ENCODE peak calls at places on chromosomes 11 and 22, in eight cellular contexts. D is AG04450; T is naive thymus-derived CD8-positive, alpha-beta T cell; N is lung; M is epithelial cell of proximal tubule; S is HFF-Myc; O is ELF-1; C is SJSA1. E is an unnamed sample.
A peak's percentile ranks its signal among the peaks of the same experiment; 100 is the strongest.

GRCh38 chr22:24768537-24769374 is 5.8 kb downstream of the PIWIL3 start:
- DNase-seq in S (peak; percentile 26), O (peak; percentile 72), T (peak; percentile 10), D (peak; percentile 32), C (peak; percentile 23), M (peak; percentile 12), N (peak; percentile 60), E (peak; percentile 56)

GRCh38 chr11:117228091-117228490 is 3.8 kb downstream of the PCSK7 start:
- DNase-seq in C (no peak), T (no peak), S (no peak), O (no peak), M (no peak), D (no peak), N (no peak), E (no peak)

GRCh38 chr11:69353696-69354544 is 60.0 kb downstream of the MYEOV start:
- DNase-seq in O (peak; percentile 49), S (no peak), N (peak; percentile 24), M (no peak), T (no peak), C (no peak), D (no peak), E (no peak)

GRCh38 chr22:42303304-42304020 is 33.0 kb upstream of the TCF20 start:
- DNase-seq in T (no peak), N (no peak), M (no peak), C (no peak), S (no peak), D (no peak), O (no peak), E (no peak)

GRCh38 chr11:94768602-94769511 is 701 bp downstream of the AMOTL1 start:
- DNase-seq in T (no peak), D (no peak), O (peak; percentile 57), S (no peak), N (peak; percentile 35), M (no peak), C (peak; percentile 40), E (peak; percentile 36)

GRCh38 chr11:95337175-95337957 is 106.4 kb upstream of the SESN3 start:
- DNase-seq in M (no peak), N (peak; percentile 36), O (peak; percentile 75), S (peak; percentile 36), T (no peak), C (peak; percentile 15), D (no peak), E (no peak)

GRCh38 chr11:78039391-78039918 is 16.4 kb upstream of the KCTD14 start:
- DNase-seq in S (no peak), O (no peak), C (no peak), D (no peak), M (no peak), N (no peak), T (no peak), E (no peak)

GRCh38 chr11:71302911-71303310 is 50.5 kb upstream of the SHANK2 start:
- DNase-seq in O (no peak), S (no peak), D (no peak), M (no peak), C (no peak), T (no peak), N (peak; percentile 10), E (peak; percentile 5)

GRCh38 chr22:33793464-33793863 is 126.8 kb downstream of the LARGE1 start:
- DNase-seq in T (no peak), M (no peak), O (no peak), N (no peak), D (no peak), C (no peak), S (no peak), E (no peak)